ENCODE peak calls at places on chromosomes 12 and 14, in four cellular contexts. I is K562, O is WTC11, T is HepG2. C is an unnamed sample.

GRCh38 chr12:119153477-119154434 is 25.0 kb upstream of the HSPB8 start:
- DNase-seq in T (no peak), I (peak; percentile 87), O (peak; percentile 99), C (peak; percentile 39)

GRCh38 chr12:132236129-132236929 is 92.1 kb downstream of the NOC4L start:
- DNase-seq in T (no peak), I (no peak), O (no peak), C (no peak)

GRCh38 chr12:57605308-57606015 is 838 bp downstream of the DTX3 start:
- DNase-seq in I (no peak), T (no peak), O (no peak), C (no peak)

GRCh38 chr12:111445311-111446043 is 39.8 kb downstream of the SH2B3 start:
- DNase-seq in T (no peak), O (no peak), I (no peak), C (no peak)

GRCh38 chr12:73677520-73678291 is 859.9 kb upstream of the ATXN7L3B start:
- DNase-seq in T (no peak), I (no peak), O (no peak), C (no peak)

GRCh38 chr12:107103097-107103496 is 9.7 kb upstream of the CRY1 start:
- DNase-seq in O (no peak), I (no peak), T (no peak), C (no peak)

GRCh38 chr12:7154901-7155470 is 24.8 kb downstream of the CLSTN3 start:
- DNase-seq in I (no peak), O (no peak), T (no peak), C (no peak)

GRCh38 chr12:64616221-64616620 is 5.9 kb downstream of the RASSF3 start:
- DNase-seq in T (no peak), O (no peak), I (peak; percentile 23), C (no peak)

GRCh38 chr12:82781288-82782078 is 94.8 kb downstream of the TMTC2 start:
- DNase-seq in I (no peak), T (no peak), O (no peak), C (no peak)

GRCh38 chr12:92147491-92147890 is 1.8 kb upstream of the BTG1 start:
- DNase-seq in O (no peak), I (no peak), T (no peak), C (no peak)

GRCh38 chr12:125185740-125186470 is 120.7 kb downstream of the AACS start:
- DNase-seq in I (peak; percentile 93), O (peak; percentile 93), T (peak; percentile 53), C (peak; percentile 82)

GRCh38 chr12:3073438-3074255 is 3.5 kb upstream of the TSPAN9 start:
- DNase-seq in O (peak; percentile 92), I (peak; percentile 74), T (peak; percentile 71), C (peak; percentile 88)

GRCh38 chr12:92779902-92780301 is 77.1 kb downstream of the PLEKHG7 start:
- DNase-seq in O (no peak), I (no peak), T (no peak), C (no peak)

GRCh38 chr12:54940695-54941315 is 43.8 kb downstream of the TESPA1 start:
- DNase-seq in O (no peak), I (no peak), T (no peak), C (no peak)

GRCh38 chr12:57838594-57839302 is 7.8 kb downstream of the CTDSP2 start:
- DNase-seq in T (no peak), I (no peak), O (no peak), C (no peak)

GRCh38 chr14:74619672-74620131 is 7.7 kb upstream of the LTBP2 start:
- DNase-seq in T (peak; percentile 63), I (peak; percentile 28), O (no peak), C (no peak)

GRCh38 chr12:10211975-10212622 is 578 bp upstream of the GABARAPL1 start:
- DNase-seq in O (peak; percentile 91), T (peak; percentile 95), I (peak; percentile 73), C (peak; percentile 92)

GRCh38 chr12:106097011-106097410 is 41.7 kb downstream of the NUAK1 start:
- DNase-seq in T (no peak), I (no peak), O (no peak), C (no peak)

GRCh38 chr12:50050410-50051280 is 6.8 kb upstream of the ASIC1 start:
- DNase-seq in T (peak; percentile 46), O (peak; percentile 65), I (peak; percentile 99), C (peak; percentile 30)

GRCh38 chr12:1749019-1749418 is 58.1 kb downstream of the ADIPOR2 start:
- DNase-seq in I (no peak), T (peak; percentile 21), O (no peak), C (no peak)

GRCh38 chr12:5907812-5908211 is 37.2 kb downstream of the ANO2 start:
- DNase-seq in I (no peak), O (no peak), T (no peak), C (no peak)

GRCh38 chr12:119692410-119692809 is 24.5 kb downstream of the PRKAB1 start:
- DNase-seq in T (no peak), I (no peak), O (no peak), C (no peak)

GRCh38 chr14:71776463-71777359 is 155.5 kb upstream of the RGS6 start:
- DNase-seq in T (no peak), I (no peak), O (no peak), C (no peak)

GRCh38 chr14:81818271-81818670 is 284.6 kb upstream of the SEL1L start:
- DNase-seq in I (no peak), O (no peak), T (no peak), C (no peak)

GRCh38 chr14:87566986-87567385 is 426.0 kb downstream of the GALC start:
- DNase-seq in I (no peak), O (no peak), T (no peak), C (no peak)

GRCh38 chr12:75820848-75821578 is 210.6 kb downstream of the PHLDA1 start:
- DNase-seq in O (no peak), I (no peak), T (no peak), C (no peak)

GRCh38 chr12:92597997-92598396 is 104.8 kb upstream of the PLEKHG7 start:
- DNase-seq in T (no peak), O (no peak), I (no peak), C (no peak)

GRCh38 chr14:91218041-91218440 is 26.5 kb downstream of the GPR68 start:
- DNase-seq in O (no peak), I (no peak), T (no peak), C (no peak)

GRCh38 chr14:102020058-102020971 is 55.9 kb downstream of the DYNC1H1 start:
- DNase-seq in O (no peak), T (no peak), I (no peak), C (no peak)

GRCh38 chr14:97251423-97252155 is 454.4 kb downstream of the VRK1 start:
- DNase-seq in O (peak; percentile 40), T (no peak), I (no peak), C (no peak)

GRCh38 chr14:64973826-64974225 is 1.7 kb upstream of the RAB15 start:
- DNase-seq in T (no peak), O (no peak), I (no peak), C (no peak)

GRCh38 chr14:64974563-64974962 is 2.4 kb upstream of the RAB15 start:
- DNase-seq in T (no peak), O (peak; percentile 47), I (no peak), C (no peak)

GRCh38 chr14:64983439-64984310 is 3.0 kb upstream of the FNTB start:
- DNase-seq in O (no peak), T (peak; percentile 45), I (peak; percentile 17), C (peak; percentile 41)

GRCh38 chr14:64979336-64980074 is 7.2 kb upstream of the FNTB start:
- DNase-seq in T (no peak), O (no peak), I (no peak), C (no peak)
- TF ChIP-seq ELF4 in T (no peak), O (no peak), I (no peak), C (no peak)

GRCh38 chr12:15701212-15701611 is 88.0 kb downstream of the EPS8 start:
- DNase-seq in O (no peak), T (no peak), I (no peak), C (no peak)
- TF ChIP-seq ELF4 in O (no peak), T (no peak), I (no peak), C (no peak)

GRCh38 chr12:89370411-89370810 is 18.1 kb upstream of the DUSP6 start:
- DNase-seq in O (no peak), T (no peak), I (no peak), C (no peak)
- TF ChIP-seq ELF4 in O (no peak), T (no peak), I (no peak), C (no peak)

DNA sequence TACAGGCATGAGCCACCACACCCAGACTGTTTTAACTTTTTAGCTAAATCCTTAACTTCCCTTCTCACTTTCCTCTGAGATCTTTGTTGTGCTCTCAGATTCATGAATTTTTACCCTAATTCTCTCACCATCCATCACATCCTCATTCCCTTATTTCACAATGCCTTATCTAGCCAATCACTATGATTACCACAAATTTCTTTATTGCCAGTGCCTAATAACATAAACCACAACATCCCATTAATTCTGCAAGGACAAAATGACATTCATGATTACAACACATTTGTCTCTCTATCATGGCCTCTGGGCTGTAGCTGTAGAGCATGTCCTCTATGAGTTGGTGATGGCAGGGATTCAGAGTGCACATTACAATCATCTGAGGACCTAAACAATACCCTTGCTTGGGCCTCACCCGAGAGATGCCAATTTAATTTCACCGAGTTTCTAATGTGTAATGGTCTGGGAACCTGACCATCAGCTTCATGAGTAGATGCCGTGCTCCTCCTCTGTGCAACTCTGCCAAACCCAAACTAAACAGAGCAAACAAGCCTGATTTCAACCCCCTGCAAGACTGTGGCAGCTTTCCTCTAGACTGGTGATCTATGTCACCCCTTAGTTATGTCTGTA is 99.3 kb downstream of the SPTSSA start:
- DNase-seq in I (no peak), T (no peak), O (no peak), C (no peak)
- TF ChIP-seq ELF4 in I (no peak), T (no peak), O (no peak), C (no peak)

DNA sequence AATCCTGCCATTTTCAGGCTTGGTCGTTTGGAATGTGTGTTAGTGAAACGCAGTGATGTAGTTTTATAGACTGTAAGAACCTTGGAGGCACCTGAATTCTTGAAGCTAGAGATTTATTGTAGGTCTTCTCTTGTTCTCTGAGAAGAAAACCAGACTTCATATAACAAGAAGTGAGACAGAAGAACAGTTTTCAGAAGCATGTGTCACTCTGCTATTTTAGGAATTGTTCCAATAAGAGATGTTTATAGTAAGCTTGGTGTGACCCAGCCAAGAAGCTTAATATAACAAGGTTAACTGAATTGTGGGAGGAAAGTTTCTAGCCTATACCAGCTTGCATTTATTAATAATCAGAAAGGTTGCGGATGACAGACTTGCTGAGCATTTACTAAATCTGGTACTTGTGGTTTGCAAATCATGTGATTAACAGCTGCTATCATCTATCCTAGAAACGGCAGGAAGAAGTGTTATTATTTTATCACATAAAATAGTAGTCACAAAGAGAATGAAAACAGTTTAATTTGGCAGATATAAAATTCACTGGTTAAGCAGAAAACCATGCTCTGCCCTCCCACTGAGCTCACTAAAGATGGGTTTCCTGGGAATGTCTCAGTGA is 49.2 kb upstream of the BCAT1 start:
- DNase-seq in T (no peak), I (no peak), O (no peak), C (no peak)
- TF ChIP-seq ELF4 in T (no peak), I (no peak), O (no peak), C (no peak)

DNA sequence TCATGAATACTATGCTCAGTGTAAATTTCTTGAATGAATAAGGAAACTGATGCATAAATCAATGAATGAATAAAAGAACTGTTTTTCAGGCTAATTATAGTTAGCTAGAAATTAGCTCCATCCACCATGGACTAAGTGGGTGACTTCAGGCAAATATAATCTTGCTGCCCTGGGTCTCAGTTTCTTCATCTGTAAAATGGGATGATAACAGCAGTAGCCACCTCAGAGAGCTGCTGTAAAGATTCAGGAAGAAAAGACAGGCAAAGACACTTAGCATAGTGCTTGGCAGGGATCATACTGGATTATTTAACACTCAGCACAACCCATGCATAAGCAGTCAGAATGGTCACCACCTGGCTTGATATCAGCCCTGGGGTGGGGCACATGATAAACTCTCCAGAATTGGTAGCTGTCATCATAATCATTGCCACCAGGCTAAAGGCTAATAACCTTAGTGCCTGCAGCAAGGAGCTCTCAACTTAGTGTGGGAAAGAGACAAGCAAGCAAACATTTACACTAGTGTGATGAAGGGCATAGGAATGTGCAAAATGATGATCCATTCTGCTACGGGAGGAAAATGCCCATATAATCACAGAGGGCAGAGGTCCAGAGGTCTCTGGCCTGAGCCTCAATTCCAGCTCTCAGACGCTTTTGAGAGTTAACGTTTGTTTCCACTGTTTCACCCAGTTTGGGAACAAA is 234.7 kb upstream of the TBX3 start:
- DNase-seq in O (no peak), T (peak; percentile 93), I (no peak), C (no peak)
- TF ChIP-seq ELF4 in O (no peak), T (no peak), I (no peak), C (no peak)

C was measured in HEK293T.